ENCODE peak calls at places on chromosome 21, in six cellular contexts. One of them, this sample, is unnamed.

GRCh38 chr21:25329227-25329626 is 278.1 kb downstream of the MRPL39 start:
- DNase-seq in lower lobe of right lung: no peak
- DNase-seq in fibroblast of the aortic adventitia: peak
- DNase-seq in neural progenitor cell: no peak
- DNase-seq in activated CD4-positive, CD25-positive, alpha-beta regulatory T cell treated with anti-CD3 and anti-CD28 coated beads, Interleukin-2, amount 50 U/mL, for 72 hours: no peak
- DNase-seq in HCEC 1CT: peak
- DNase-seq in this sample: no peak

GRCh38 chr21:43301424-43302355 is 125.2 kb downstream of the SIK1 start:
- DNase-seq in lower lobe of right lung: peak
- DNase-seq in fibroblast of the aortic adventitia: no peak
- DNase-seq in neural progenitor cell: no peak
- DNase-seq in activated CD4-positive, CD25-positive, alpha-beta regulatory T cell treated with anti-CD3 and anti-CD28 coated beads, Interleukin-2, amount 50 U/mL, for 72 hours: no peak
- DNase-seq in HCEC 1CT: no peak
- DNase-seq in this sample: no peak

GRCh38 chr21:36141513-36141925 is 6.6 kb downstream of the CBR3 start:
- DNase-seq in lower lobe of right lung: peak
- DNase-seq in fibroblast of the aortic adventitia: peak
- DNase-seq in neural progenitor cell: peak
- DNase-seq in activated CD4-positive, CD25-positive, alpha-beta regulatory T cell treated with anti-CD3 and anti-CD28 coated beads, Interleukin-2, amount 50 U/mL, for 72 hours: peak
- DNase-seq in HCEC 1CT: peak
- DNase-seq in this sample: peak

GRCh38 chr21:31201548-31201947 is 142.5 kb downstream of the TIAM1 start:
- DNase-seq in lower lobe of right lung: no peak
- DNase-seq in fibroblast of the aortic adventitia: peak
- DNase-seq in neural progenitor cell: no peak
- DNase-seq in activated CD4-positive, CD25-positive, alpha-beta regulatory T cell treated with anti-CD3 and anti-CD28 coated beads, Interleukin-2, amount 50 U/mL, for 72 hours: no peak
- DNase-seq in HCEC 1CT: no peak
- DNase-seq in this sample: no peak

GRCh38 chr21:34204021-34204420 is 130.6 kb downstream of the MRPS6 start:
- DNase-seq in lower lobe of right lung: no peak
- DNase-seq in fibroblast of the aortic adventitia: no peak
- DNase-seq in neural progenitor cell: no peak
- DNase-seq in activated CD4-positive, CD25-positive, alpha-beta regulatory T cell treated with anti-CD3 and anti-CD28 coated beads, Interleukin-2, amount 50 U/mL, for 72 hours: no peak
- DNase-seq in HCEC 1CT: no peak
- DNase-seq in this sample: no peak

GRCh38 chr21:15730484-15731242 is 881 bp downstream of the USP25 start:
- DNase-seq in lower lobe of right lung: no peak
- DNase-seq in fibroblast of the aortic adventitia: peak
- DNase-seq in neural progenitor cell: no peak
- DNase-seq in activated CD4-positive, CD25-positive, alpha-beta regulatory T cell treated with anti-CD3 and anti-CD28 coated beads, Interleukin-2, amount 50 U/mL, for 72 hours: no peak
- DNase-seq in HCEC 1CT: no peak
- DNase-seq in this sample: no peak

GRCh38 chr21:39593522-39593921 is 19.2 kb upstream of the B3GALT5 start:
- DNase-seq in lower lobe of right lung: no peak
- DNase-seq in fibroblast of the aortic adventitia: no peak
- DNase-seq in neural progenitor cell: no peak
- DNase-seq in activated CD4-positive, CD25-positive, alpha-beta regulatory T cell treated with anti-CD3 and anti-CD28 coated beads, Interleukin-2, amount 50 U/mL, for 72 hours: no peak
- DNase-seq in HCEC 1CT: no peak
- DNase-seq in this sample: no peak

GRCh38 chr21:37367301-37367757 is 756 bp downstream of the DYRK1A start:
- DNase-seq in lower lobe of right lung: no peak
- DNase-seq in fibroblast of the aortic adventitia: no peak
- DNase-seq in neural progenitor cell: peak
- DNase-seq in activated CD4-positive, CD25-positive, alpha-beta regulatory T cell treated with anti-CD3 and anti-CD28 coated beads, Interleukin-2, amount 50 U/mL, for 72 hours: peak
- DNase-seq in HCEC 1CT: no peak
- DNase-seq in this sample: no peak

GRCh38 chr21:37758997-37759396 is 157.3 kb downstream of the KCNJ6 start:
- DNase-seq in lower lobe of right lung: no peak
- DNase-seq in fibroblast of the aortic adventitia: peak
- DNase-seq in neural progenitor cell: peak
- DNase-seq in activated CD4-positive, CD25-positive, alpha-beta regulatory T cell treated with anti-CD3 and anti-CD28 coated beads, Interleukin-2, amount 50 U/mL, for 72 hours: no peak
- DNase-seq in HCEC 1CT: peak
- DNase-seq in this sample: peak

GRCh38 chr21:37490084-37490483 is 123.5 kb downstream of the DYRK1A start:
- DNase-seq in lower lobe of right lung: no peak
- DNase-seq in fibroblast of the aortic adventitia: no peak
- DNase-seq in neural progenitor cell: no peak
- DNase-seq in activated CD4-positive, CD25-positive, alpha-beta regulatory T cell treated with anti-CD3 and anti-CD28 coated beads, Interleukin-2, amount 50 U/mL, for 72 hours: no peak
- DNase-seq in HCEC 1CT: no peak
- DNase-seq in this sample: no peak

GRCh38 chr21:43318841-43319781 is 107.8 kb downstream of the SIK1 start:
- DNase-seq in lower lobe of right lung: no peak
- DNase-seq in fibroblast of the aortic adventitia: no peak
- DNase-seq in neural progenitor cell: no peak
- DNase-seq in activated CD4-positive, CD25-positive, alpha-beta regulatory T cell treated with anti-CD3 and anti-CD28 coated beads, Interleukin-2, amount 50 U/mL, for 72 hours: no peak
- DNase-seq in HCEC 1CT: no peak
- DNase-seq in this sample: no peak

GRCh38 chr21:17736072-17736471 is 83.1 kb downstream of the C21orf91 start:
- DNase-seq in lower lobe of right lung: no peak
- DNase-seq in fibroblast of the aortic adventitia: no peak
- DNase-seq in neural progenitor cell: no peak
- DNase-seq in activated CD4-positive, CD25-positive, alpha-beta regulatory T cell treated with anti-CD3 and anti-CD28 coated beads, Interleukin-2, amount 50 U/mL, for 72 hours: no peak
- DNase-seq in HCEC 1CT: no peak
- DNase-seq in this sample: no peak

GRCh38 chr21:35390013-35390776 is 341.1 kb upstream of the RUNX1 start:
- DNase-seq in lower lobe of right lung: no peak
- DNase-seq in fibroblast of the aortic adventitia: peak
- DNase-seq in neural progenitor cell: no peak
- DNase-seq in activated CD4-positive, CD25-positive, alpha-beta regulatory T cell treated with anti-CD3 and anti-CD28 coated beads, Interleukin-2, amount 50 U/mL, for 72 hours: no peak
- DNase-seq in HCEC 1CT: peak
- DNase-seq in this sample: no peak

GRCh38 chr21:34882719-34883131 is 166.4 kb downstream of the RUNX1 start:
- DNase-seq in lower lobe of right lung: no peak
- DNase-seq in fibroblast of the aortic adventitia: no peak
- DNase-seq in neural progenitor cell: no peak
- DNase-seq in activated CD4-positive, CD25-positive, alpha-beta regulatory T cell treated with anti-CD3 and anti-CD28 coated beads, Interleukin-2, amount 50 U/mL, for 72 hours: no peak
- DNase-seq in HCEC 1CT: no peak
- DNase-seq in this sample: no peak

GRCh38 chr21:29821230-29821629 is 118.6 kb downstream of the GRIK1 start:
- DNase-seq in lower lobe of right lung: no peak
- DNase-seq in fibroblast of the aortic adventitia: no peak
- DNase-seq in neural progenitor cell: no peak
- DNase-seq in activated CD4-positive, CD25-positive, alpha-beta regulatory T cell treated with anti-CD3 and anti-CD28 coated beads, Interleukin-2, amount 50 U/mL, for 72 hours: no peak
- DNase-seq in HCEC 1CT: no peak
- DNase-seq in this sample: no peak

GRCh38 chr21:26273686-26274313 is 103.2 kb upstream of the APP start:
- DNase-seq in lower lobe of right lung: no peak
- DNase-seq in fibroblast of the aortic adventitia: no peak
- DNase-seq in neural progenitor cell: no peak
- DNase-seq in activated CD4-positive, CD25-positive, alpha-beta regulatory T cell treated with anti-CD3 and anti-CD28 coated beads, Interleukin-2, amount 50 U/mL, for 72 hours: no peak
- DNase-seq in HCEC 1CT: no peak
- DNase-seq in this sample: no peak

GRCh38 chr21:45994738-45995685 is 13.4 kb downstream of the COL6A1 start:
- DNase-seq in lower lobe of right lung: peak
- DNase-seq in fibroblast of the aortic adventitia: no peak
- DNase-seq in neural progenitor cell: no peak
- DNase-seq in activated CD4-positive, CD25-positive, alpha-beta regulatory T cell treated with anti-CD3 and anti-CD28 coated beads, Interleukin-2, amount 50 U/mL, for 72 hours: no peak
- DNase-seq in HCEC 1CT: no peak
- DNase-seq in this sample: no peak

GRCh38 chr21:43865471-43866181 is 603 bp downstream of the AGPAT3 start:
- DNase-seq in lower lobe of right lung: peak
- DNase-seq in fibroblast of the aortic adventitia: peak
- DNase-seq in neural progenitor cell: peak
- DNase-seq in activated CD4-positive, CD25-positive, alpha-beta regulatory T cell treated with anti-CD3 and anti-CD28 coated beads, Interleukin-2, amount 50 U/mL, for 72 hours: peak
- DNase-seq in HCEC 1CT: peak
- DNase-seq in this sample: peak

GRCh38 chr21:45338326-45339017 is 50.8 kb upstream of the POFUT2 start:
- DNase-seq in lower lobe of right lung: peak
- DNase-seq in fibroblast of the aortic adventitia: no peak
- DNase-seq in neural progenitor cell: no peak
- DNase-seq in activated CD4-positive, CD25-positive, alpha-beta regulatory T cell treated with anti-CD3 and anti-CD28 coated beads, Interleukin-2, amount 50 U/mL, for 72 hours: no peak
- DNase-seq in HCEC 1CT: no peak
- DNase-seq in this sample: no peak

GRCh38 chr21:42734323-42734971 is 81.0 kb downstream of the PDE9A start:
- DNase-seq in lower lobe of right lung: no peak
- DNase-seq in fibroblast of the aortic adventitia: no peak
- DNase-seq in neural progenitor cell: no peak
- DNase-seq in activated CD4-positive, CD25-positive, alpha-beta regulatory T cell treated with anti-CD3 and anti-CD28 coated beads, Interleukin-2, amount 50 U/mL, for 72 hours: no peak
- DNase-seq in HCEC 1CT: no peak
- DNase-seq in this sample: no peak

GRCh38 chr21:46154955-46155513 is 345 bp downstream of the FTCD start:
- DNase-seq in lower lobe of right lung: peak
- DNase-seq in fibroblast of the aortic adventitia: no peak
- DNase-seq in neural progenitor cell: no peak
- DNase-seq in activated CD4-positive, CD25-positive, alpha-beta regulatory T cell treated with anti-CD3 and anti-CD28 coated beads, Interleukin-2, amount 50 U/mL, for 72 hours: no peak
- DNase-seq in HCEC 1CT: no peak
- DNase-seq in this sample: no peak

GRCh38 chr21:35868005-35868868 is 192.1 kb downstream of the SETD4 start:
- DNase-seq in lower lobe of right lung: no peak
- DNase-seq in fibroblast of the aortic adventitia: no peak
- DNase-seq in neural progenitor cell: no peak
- DNase-seq in activated CD4-positive, CD25-positive, alpha-beta regulatory T cell treated with anti-CD3 and anti-CD28 coated beads, Interleukin-2, amount 50 U/mL, for 72 hours: no peak
- DNase-seq in HCEC 1CT: no peak
- DNase-seq in this sample: no peak

GRCh38 chr21:42215942-42216725 is 2.8 kb upstream of the ABCG1 start:
- DNase-seq in lower lobe of right lung: no peak
- DNase-seq in fibroblast of the aortic adventitia: no peak
- DNase-seq in neural progenitor cell: no peak
- DNase-seq in activated CD4-positive, CD25-positive, alpha-beta regulatory T cell treated with anti-CD3 and anti-CD28 coated beads, Interleukin-2, amount 50 U/mL, for 72 hours: no peak
- DNase-seq in HCEC 1CT: no peak
- DNase-seq in this sample: no peak

GRCh38 chr21:42010507-42011493 is 640 bp upstream of the ZBTB21 start:
- DNase-seq in lower lobe of right lung: peak
- DNase-seq in fibroblast of the aortic adventitia: no peak
- DNase-seq in neural progenitor cell: peak
- DNase-seq in activated CD4-positive, CD25-positive, alpha-beta regulatory T cell treated with anti-CD3 and anti-CD28 coated beads, Interleukin-2, amount 50 U/mL, for 72 hours: peak
- DNase-seq in HCEC 1CT: peak
- DNase-seq in this sample: peak

GRCh38 chr21:46052703-46053651 is 44.9 kb upstream of the COL6A2 start:
- DNase-seq in lower lobe of right lung: peak
- DNase-seq in fibroblast of the aortic adventitia: peak
- DNase-seq in neural progenitor cell: no peak
- DNase-seq in activated CD4-positive, CD25-positive, alpha-beta regulatory T cell treated with anti-CD3 and anti-CD28 coated beads, Interleukin-2, amount 50 U/mL, for 72 hours: no peak
- DNase-seq in HCEC 1CT: peak
- DNase-seq in this sample: no peak

This sample was measured in Calu3.